ENCODE peak calls at places on chromosomes 7 and 10, in six cellular contexts. One of them, this sample, is unnamed.

GRCh38 chr7:129434846-129435318 is 650 bp downstream of the STRIP2 start:
- DNase-seq in A549: no peak
- DNase-seq in endothelial cell of umbilical vein: peak; percentile 44
- DNase-seq in HepG2: peak; percentile 2
- DNase-seq in K562: peak; percentile 73
- DNase-seq in GM12878: no peak
- DNase-seq in this sample: peak; percentile 66

GRCh38 chr7:97215556-97215955 is 98.1 kb downstream of the SDHAF3 start:
- DNase-seq in HepG2: no peak
- DNase-seq in K562: peak; percentile 84
- DNase-seq in A549: no peak
- DNase-seq in GM12878: no peak
- DNase-seq in endothelial cell of umbilical vein: no peak
- DNase-seq in this sample: no peak

GRCh38 chr10:50582061-50582460 is 41.7 kb downstream of the SGMS1 start:
- DNase-seq in HepG2: no peak
- DNase-seq in A549: no peak
- DNase-seq in GM12878: no peak
- DNase-seq in K562: no peak
- DNase-seq in endothelial cell of umbilical vein: no peak
- DNase-seq in this sample: no peak

GRCh38 chr10:92813979-92814378 is 34.3 kb upstream of the EXOC6 start:
- DNase-seq in GM12878: no peak
- DNase-seq in A549: no peak
- DNase-seq in HepG2: no peak
- DNase-seq in endothelial cell of umbilical vein: no peak
- DNase-seq in K562: no peak
- DNase-seq in this sample: no peak

GRCh38 chr10:86687750-86688149 is 19.4 kb downstream of the LDB3 start:
- DNase-seq in HepG2: no peak
- DNase-seq in GM12878: no peak
- DNase-seq in K562: no peak
- DNase-seq in endothelial cell of umbilical vein: no peak
- DNase-seq in A549: no peak
- DNase-seq in this sample: no peak

GRCh38 chr7:2799253-2799652 is 44.9 kb downstream of the GNA12 start:
- DNase-seq in A549: no peak
- DNase-seq in endothelial cell of umbilical vein: no peak
- DNase-seq in GM12878: no peak
- DNase-seq in K562: peak; percentile 18
- DNase-seq in HepG2: no peak
- DNase-seq in this sample: no peak

GRCh38 chr7:30926323-30926722 is 14.7 kb downstream of the AQP1 start:
- DNase-seq in K562: peak; percentile 19
- DNase-seq in endothelial cell of umbilical vein: peak; percentile 90
- DNase-seq in HepG2: no peak
- DNase-seq in A549: no peak
- DNase-seq in GM12878: no peak
- DNase-seq in this sample: no peak

GRCh38 chr7:112989531-112989930 is 97.1 kb downstream of the GPR85 start:
- DNase-seq in endothelial cell of umbilical vein: no peak
- DNase-seq in HepG2: no peak
- DNase-seq in A549: no peak
- DNase-seq in K562: no peak
- DNase-seq in GM12878: no peak
- DNase-seq in this sample: no peak

GRCh38 chr10:71272122-71272771 is 46.8 kb upstream of the SLC29A3 start:
- DNase-seq in HepG2: no peak
- DNase-seq in GM12878: no peak
- DNase-seq in endothelial cell of umbilical vein: peak; percentile 80
- DNase-seq in A549: no peak
- DNase-seq in K562: no peak
- DNase-seq in this sample: no peak

GRCh38 chr10:103889121-103889720 is 28.8 kb downstream of the STN1 start:
- DNase-seq in K562: no peak
- DNase-seq in HepG2: no peak
- DNase-seq in GM12878: no peak
- DNase-seq in A549: no peak
- DNase-seq in endothelial cell of umbilical vein: no peak
- DNase-seq in this sample: no peak

GRCh38 chr10:76432274-76433012 is 1001.0 kb downstream of the LRMDA start:
- DNase-seq in GM12878: no peak
- DNase-seq in A549: no peak
- DNase-seq in HepG2: no peak
- DNase-seq in endothelial cell of umbilical vein: no peak
- DNase-seq in K562: no peak
- DNase-seq in this sample: no peak

GRCh38 chr10:58641708-58642107 is 129.0 kb downstream of the BICC1 start:
- DNase-seq in A549: no peak
- DNase-seq in GM12878: no peak
- DNase-seq in HepG2: no peak
- DNase-seq in endothelial cell of umbilical vein: no peak
- DNase-seq in K562: no peak
- DNase-seq in this sample: no peak

GRCh38 chr10:58641095-58641531 is 128.4 kb downstream of the BICC1 start:
- DNase-seq in A549: peak; percentile 94
- DNase-seq in HepG2: peak; percentile 81
- DNase-seq in K562: no peak
- DNase-seq in GM12878: no peak
- DNase-seq in endothelial cell of umbilical vein: no peak
- DNase-seq in this sample: peak; percentile 22

GRCh38 chr10:58644311-58644710 is 131.6 kb downstream of the BICC1 start:
- DNase-seq in A549: no peak
- DNase-seq in GM12878: no peak
- DNase-seq in endothelial cell of umbilical vein: no peak
- DNase-seq in K562: no peak
- DNase-seq in HepG2: no peak
- DNase-seq in this sample: no peak

GRCh38 chr10:58643029-58643428 is 130.4 kb downstream of the BICC1 start:
- DNase-seq in A549: no peak
- DNase-seq in HepG2: no peak
- DNase-seq in GM12878: no peak
- DNase-seq in endothelial cell of umbilical vein: no peak
- DNase-seq in K562: no peak
- DNase-seq in this sample: no peak

GRCh38 chr10:58642283-58642682 is 129.6 kb downstream of the BICC1 start:
- DNase-seq in A549: no peak
- DNase-seq in endothelial cell of umbilical vein: no peak
- DNase-seq in HepG2: no peak
- DNase-seq in GM12878: no peak
- DNase-seq in K562: no peak
- DNase-seq in this sample: no peak
- TF ChIP-seq MYC in A549: no peak
- TF ChIP-seq MYC in endothelial cell of umbilical vein: no peak
- TF ChIP-seq MYC in HepG2: no peak
- TF ChIP-seq MYC in GM12878: no peak
- TF ChIP-seq MYC in K562: no peak
- TF ChIP-seq MYC in this sample: no peak

GRCh38 chr7:99204078-99204477 is 3.8 kb downstream of the KPNA7 start:
- DNase-seq in HepG2: no peak
- DNase-seq in K562: no peak
- DNase-seq in endothelial cell of umbilical vein: no peak
- DNase-seq in GM12878: no peak
- DNase-seq in A549: no peak
- DNase-seq in this sample: no peak

GRCh38 chr7:99199226-99199625 is 8.7 kb downstream of the KPNA7 start:
- DNase-seq in A549: no peak
- DNase-seq in HepG2: no peak
- DNase-seq in GM12878: no peak
- DNase-seq in endothelial cell of umbilical vein: no peak
- DNase-seq in K562: no peak
- DNase-seq in this sample: no peak

GRCh38 chr7:99197498-99197897 is 10.4 kb downstream of the KPNA7 start:
- DNase-seq in GM12878: no peak
- DNase-seq in K562: no peak
- DNase-seq in endothelial cell of umbilical vein: no peak
- DNase-seq in A549: no peak
- DNase-seq in HepG2: no peak
- DNase-seq in this sample: no peak

GRCh38 chr7:99203092-99203491 is 4.8 kb downstream of the KPNA7 start:
- DNase-seq in HepG2: no peak
- DNase-seq in GM12878: no peak
- DNase-seq in A549: no peak
- DNase-seq in endothelial cell of umbilical vein: no peak
- DNase-seq in K562: no peak
- DNase-seq in this sample: no peak

GRCh38 chr7:99201027-99201426 is 6.9 kb downstream of the KPNA7 start:
- DNase-seq in K562: no peak
- DNase-seq in GM12878: no peak
- DNase-seq in A549: peak; percentile 81
- DNase-seq in endothelial cell of umbilical vein: no peak
- DNase-seq in HepG2: no peak
- DNase-seq in this sample: no peak
- TF ChIP-seq MYC in K562: no peak
- TF ChIP-seq MYC in GM12878: no peak
- TF ChIP-seq MYC in A549: no peak
- TF ChIP-seq MYC in endothelial cell of umbilical vein: no peak
- TF ChIP-seq MYC in HepG2: no peak
- TF ChIP-seq MYC in this sample: no peak

DNA sequence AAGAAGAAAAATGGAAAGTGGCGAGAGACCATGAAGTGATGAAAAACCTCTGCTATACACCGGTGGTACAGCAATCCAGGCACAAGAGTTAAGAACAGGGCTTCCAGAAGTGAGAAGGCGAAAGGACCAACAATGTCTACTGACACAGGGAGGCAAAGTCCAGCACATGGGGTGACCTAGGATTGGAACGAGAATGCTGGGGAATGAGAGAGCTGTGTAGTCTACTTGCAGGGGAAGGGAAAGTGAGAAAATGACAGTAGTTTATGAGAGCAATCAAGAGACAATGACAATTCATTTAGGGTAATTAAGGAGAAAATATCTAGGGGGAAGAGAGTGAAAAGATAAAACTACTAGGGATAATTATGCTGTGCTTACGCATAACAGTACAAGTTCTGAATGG is 169.2 kb downstream of the SLC25A13 start:
- DNase-seq in A549: no peak
- DNase-seq in GM12878: no peak
- DNase-seq in K562: no peak
- DNase-seq in endothelial cell of umbilical vein: no peak
- DNase-seq in HepG2: no peak
- DNase-seq in this sample: no peak
- TF ChIP-seq MYC in A549: no peak
- TF ChIP-seq MYC in GM12878: no peak
- TF ChIP-seq MYC in K562: no peak
- TF ChIP-seq MYC in endothelial cell of umbilical vein: no peak
- TF ChIP-seq MYC in HepG2: no peak
- TF ChIP-seq MYC in this sample: no peak

GRCh38 chr7:27897441-27897847 is 157.5 kb downstream of the TAX1BP1 start:
- DNase-seq in A549: no peak
- DNase-seq in K562: no peak
- DNase-seq in HepG2: no peak
- DNase-seq in GM12878: no peak
- DNase-seq in endothelial cell of umbilical vein: no peak
- DNase-seq in this sample: no peak

GRCh38 chr7:27895553-27895952 is 155.6 kb downstream of the TAX1BP1 start:
- DNase-seq in A549: no peak
- DNase-seq in HepG2: no peak
- DNase-seq in GM12878: no peak
- DNase-seq in endothelial cell of umbilical vein: no peak
- DNase-seq in K562: no peak
- DNase-seq in this sample: peak; percentile 55

GRCh38 chr7:27898735-27899134 is 158.8 kb downstream of the TAX1BP1 start:
- DNase-seq in A549: no peak
- DNase-seq in endothelial cell of umbilical vein: no peak
- DNase-seq in GM12878: no peak
- DNase-seq in HepG2: no peak
- DNase-seq in K562: no peak
- DNase-seq in this sample: no peak

GRCh38 chr7:27899601-27900000 is 159.6 kb downstream of the TAX1BP1 start:
- DNase-seq in GM12878: no peak
- DNase-seq in A549: no peak
- DNase-seq in HepG2: no peak
- DNase-seq in K562: no peak
- DNase-seq in endothelial cell of umbilical vein: no peak
- DNase-seq in this sample: peak; percentile 19

DNA sequence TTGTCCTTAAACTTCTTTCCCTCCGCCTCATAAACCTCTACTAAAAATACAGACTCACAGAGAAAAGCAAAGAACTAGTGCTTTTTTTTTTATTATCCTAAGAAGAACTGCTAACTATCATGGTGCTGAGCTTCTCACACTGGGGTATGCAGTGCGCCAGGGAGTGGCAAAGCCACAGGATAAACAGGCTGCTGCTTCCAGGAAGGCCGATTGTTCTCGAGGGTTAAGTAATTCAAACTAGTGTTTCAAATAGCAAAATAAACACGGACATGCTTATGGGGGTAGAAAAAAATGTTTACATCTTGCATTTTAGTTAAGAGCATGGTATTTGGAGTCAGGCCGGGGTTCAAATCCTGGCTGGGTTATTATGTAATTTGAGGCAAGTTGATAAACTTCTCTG is 157.0 kb downstream of the TAX1BP1 start:
- DNase-seq in HepG2: no peak
- DNase-seq in endothelial cell of umbilical vein: peak; percentile 66
- DNase-seq in A549: no peak
- DNase-seq in GM12878: no peak
- DNase-seq in K562: no peak
- DNase-seq in this sample: no peak
- TF ChIP-seq MYC in HepG2: no peak
- TF ChIP-seq MYC in endothelial cell of umbilical vein: no peak
- TF ChIP-seq MYC in A549: no peak
- TF ChIP-seq MYC in GM12878: no peak
- TF ChIP-seq MYC in K562: no peak
- TF ChIP-seq MYC in this sample: no peak

DNA sequence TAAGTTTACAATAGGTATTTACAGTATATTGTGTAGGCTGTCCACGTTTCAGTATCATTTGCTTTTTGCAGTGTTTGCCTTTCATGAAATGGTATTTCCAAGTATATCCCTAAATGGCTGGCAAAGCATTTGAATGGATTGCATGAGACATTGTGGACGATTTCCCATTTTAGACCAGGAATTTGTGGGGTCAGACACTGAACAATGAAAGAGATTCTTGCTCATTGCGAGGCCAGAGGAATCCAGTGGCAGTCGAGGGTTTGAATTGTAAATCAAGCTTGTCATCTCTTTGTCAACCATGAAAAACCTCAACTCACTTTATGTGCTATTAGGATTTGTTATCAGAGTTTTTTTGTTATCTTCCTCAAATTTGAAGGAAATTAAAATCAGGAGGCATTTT is 70.8 kb downstream of the CREB5 start:
- DNase-seq in endothelial cell of umbilical vein: no peak
- DNase-seq in A549: no peak
- DNase-seq in GM12878: no peak
- DNase-seq in K562: no peak
- DNase-seq in HepG2: no peak
- DNase-seq in this sample: no peak
- TF ChIP-seq MYC in endothelial cell of umbilical vein: no peak
- TF ChIP-seq MYC in A549: no peak
- TF ChIP-seq MYC in GM12878: no peak
- TF ChIP-seq MYC in K562: no peak
- TF ChIP-seq MYC in HepG2: no peak
- TF ChIP-seq MYC in this sample: no peak